ENCODE peak calls at places on chromosomes 12 and 14, in six cellular contexts. One of them, this sample, is unnamed.

GRCh38 chr14:105292810-105293711 is 7.7 kb downstream of the BRF1 start:
- DNase-seq in endodermal cell: peak
- DNase-seq in CD8-positive, alpha-beta T cell: no peak
- DNase-seq in tibial nerve: no peak
- DNase-seq in OCI-LY7: no peak
- DNase-seq in tibial artery: no peak
- DNase-seq in this sample: no peak

GRCh38 chr14:31792726-31793125 is 231.5 kb downstream of the NUBPL start:
- DNase-seq in endodermal cell: no peak
- DNase-seq in CD8-positive, alpha-beta T cell: no peak
- DNase-seq in tibial nerve: no peak
- DNase-seq in OCI-LY7: no peak
- DNase-seq in tibial artery: no peak
- DNase-seq in this sample: no peak

GRCh38 chr12:13836116-13836515 is 145.3 kb downstream of the GRIN2B start:
- DNase-seq in endodermal cell: no peak
- DNase-seq in CD8-positive, alpha-beta T cell: no peak
- DNase-seq in tibial nerve: no peak
- DNase-seq in OCI-LY7: no peak
- DNase-seq in tibial artery: no peak
- DNase-seq in this sample: no peak

GRCh38 chr14:79418649-79419415 is 792.5 kb downstream of the DIO2 start:
- DNase-seq in endodermal cell: no peak
- DNase-seq in CD8-positive, alpha-beta T cell: no peak
- DNase-seq in tibial nerve: no peak
- DNase-seq in OCI-LY7: no peak
- DNase-seq in tibial artery: no peak
- DNase-seq in this sample: no peak

GRCh38 chr12:130424858-130425697 is 87.4 kb downstream of the PIWIL1 start:
- DNase-seq in endodermal cell: peak
- DNase-seq in CD8-positive, alpha-beta T cell: no peak
- DNase-seq in tibial nerve: no peak
- DNase-seq in OCI-LY7: no peak
- DNase-seq in tibial artery: no peak
- DNase-seq in this sample: no peak

GRCh38 chr12:93419388-93420034 is 22.2 kb downstream of the UBE2N start:
- DNase-seq in endodermal cell: no peak
- DNase-seq in CD8-positive, alpha-beta T cell: no peak
- DNase-seq in tibial nerve: no peak
- DNase-seq in OCI-LY7: peak
- DNase-seq in tibial artery: no peak
- DNase-seq in this sample: no peak

GRCh38 chr12:64634508-64635092 is 24.3 kb downstream of the RASSF3 start:
- DNase-seq in endodermal cell: no peak
- DNase-seq in CD8-positive, alpha-beta T cell: no peak
- DNase-seq in tibial nerve: no peak
- DNase-seq in OCI-LY7: no peak
- DNase-seq in tibial artery: no peak
- DNase-seq in this sample: no peak

GRCh38 chr14:98234208-98234607 is 1037.8 kb downstream of the BCL11B start:
- DNase-seq in endodermal cell: no peak
- DNase-seq in CD8-positive, alpha-beta T cell: no peak
- DNase-seq in tibial nerve: no peak
- DNase-seq in OCI-LY7: no peak
- DNase-seq in tibial artery: no peak
- DNase-seq in this sample: no peak

GRCh38 chr12:109473006-109473405 is 4.1 kb downstream of the KCTD10 start:
- DNase-seq in endodermal cell: no peak
- DNase-seq in CD8-positive, alpha-beta T cell: no peak
- DNase-seq in tibial nerve: no peak
- DNase-seq in OCI-LY7: no peak
- DNase-seq in tibial artery: no peak
- DNase-seq in this sample: no peak

GRCh38 chr12:49627752-49628360 is 4.5 kb downstream of the PRPF40B start:
- DNase-seq in endodermal cell: peak
- DNase-seq in CD8-positive, alpha-beta T cell: no peak
- DNase-seq in tibial nerve: no peak
- DNase-seq in OCI-LY7: no peak
- DNase-seq in tibial artery: no peak
- DNase-seq in this sample: no peak

GRCh38 chr14:26775765-26776577 is 178.1 kb upstream of the NOVA1 start:
- DNase-seq in endodermal cell: no peak
- DNase-seq in CD8-positive, alpha-beta T cell: no peak
- DNase-seq in tibial nerve: no peak
- DNase-seq in OCI-LY7: no peak
- DNase-seq in tibial artery: no peak
- DNase-seq in this sample: no peak

GRCh38 chr12:120830052-120830940 is 73.9 kb downstream of the SPPL3 start:
- DNase-seq in endodermal cell: no peak
- DNase-seq in CD8-positive, alpha-beta T cell: no peak
- DNase-seq in tibial nerve: no peak
- DNase-seq in OCI-LY7: no peak
- DNase-seq in tibial artery: no peak
- DNase-seq in this sample: no peak

GRCh38 chr12:123945441-123946151 is 27.0 kb downstream of the CCDC92 start:
- DNase-seq in endodermal cell: peak
- DNase-seq in CD8-positive, alpha-beta T cell: no peak
- DNase-seq in tibial nerve: no peak
- DNase-seq in OCI-LY7: no peak
- DNase-seq in tibial artery: no peak
- DNase-seq in this sample: no peak

GRCh38 chr12:113700943-113701342 is 229.3 kb upstream of the LHX5 start:
- DNase-seq in endodermal cell: peak
- DNase-seq in CD8-positive, alpha-beta T cell: no peak
- DNase-seq in tibial nerve: no peak
- DNase-seq in OCI-LY7: no peak
- DNase-seq in tibial artery: no peak
- DNase-seq in this sample: no peak

GRCh38 chr12:75698052-75698451 is 186.6 kb upstream of the KRR1 start:
- DNase-seq in endodermal cell: no peak
- DNase-seq in CD8-positive, alpha-beta T cell: no peak
- DNase-seq in tibial nerve: no peak
- DNase-seq in OCI-LY7: no peak
- DNase-seq in tibial artery: no peak
- DNase-seq in this sample: no peak

GRCh38 chr14:102335163-102335562 is 15.6 kb downstream of the ZNF839 start:
- DNase-seq in endodermal cell: no peak
- DNase-seq in CD8-positive, alpha-beta T cell: no peak
- DNase-seq in tibial nerve: no peak
- DNase-seq in OCI-LY7: no peak
- DNase-seq in tibial artery: no peak
- DNase-seq in this sample: no peak

GRCh38 chr12:12081836-12082497 is 11.2 kb downstream of the BCL2L14 start:
- DNase-seq in endodermal cell: peak
- DNase-seq in CD8-positive, alpha-beta T cell: no peak
- DNase-seq in tibial nerve: no peak
- DNase-seq in OCI-LY7: peak
- DNase-seq in tibial artery: no peak
- DNase-seq in this sample: no peak

GRCh38 chr12:109759595-109759994 is 46.0 kb downstream of the FAM222A start:
- DNase-seq in endodermal cell: peak
- DNase-seq in CD8-positive, alpha-beta T cell: no peak
- DNase-seq in tibial nerve: no peak
- DNase-seq in OCI-LY7: no peak
- DNase-seq in tibial artery: peak
- DNase-seq in this sample: no peak

DNA sequence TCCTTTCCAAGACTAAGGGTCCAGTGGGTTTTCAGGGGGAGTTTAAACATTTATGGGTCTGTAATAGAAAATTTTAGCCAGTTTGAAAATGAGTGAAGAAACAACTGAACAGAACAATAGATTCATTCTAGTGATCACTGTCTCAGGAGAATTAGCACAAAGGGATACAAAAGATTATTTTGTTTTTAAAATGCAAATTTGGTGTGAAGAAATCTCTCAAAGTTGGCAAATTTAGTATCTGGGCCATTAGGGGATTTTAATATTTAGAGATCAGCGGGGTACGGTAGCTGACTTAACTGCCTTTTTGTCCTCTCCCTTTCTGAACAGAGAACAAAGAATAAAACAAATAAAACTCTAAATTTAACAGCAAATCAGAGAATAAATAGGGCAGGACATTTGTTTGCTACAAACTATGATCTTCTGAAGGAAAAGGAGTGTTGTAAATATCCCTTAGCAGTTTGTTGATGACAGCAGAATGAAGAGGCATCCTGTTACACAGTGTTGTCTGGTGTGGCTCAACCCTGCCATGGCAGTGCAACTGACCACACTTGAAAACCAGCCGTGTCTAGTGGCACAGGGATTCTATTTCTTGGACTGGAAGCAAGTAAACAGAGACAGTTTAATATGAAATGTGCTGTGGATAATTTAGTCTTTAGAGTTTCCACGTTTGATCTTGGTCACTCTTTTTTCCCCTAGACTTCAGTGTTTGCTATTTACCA is 46.3 kb upstream of the LRTM2 start:
- DNase-seq in endodermal cell: no peak
- DNase-seq in CD8-positive, alpha-beta T cell: no peak
- DNase-seq in tibial nerve: no peak
- DNase-seq in OCI-LY7: no peak
- DNase-seq in tibial artery: no peak
- DNase-seq in this sample: no peak
- H3K27ac ChIP-seq in endodermal cell: no peak
- H3K27ac ChIP-seq in CD8-positive, alpha-beta T cell: no peak
- H3K27ac ChIP-seq in tibial nerve: peak
- H3K27ac ChIP-seq in OCI-LY7: no peak
- H3K27ac ChIP-seq in tibial artery: no peak
- H3K27ac ChIP-seq in this sample: peak

GRCh38 chr12:20805921-20806320 is 4.6 kb upstream of the SLCO1B3 start:
- DNase-seq in endodermal cell: no peak
- DNase-seq in CD8-positive, alpha-beta T cell: no peak
- DNase-seq in tibial nerve: no peak
- DNase-seq in OCI-LY7: no peak
- DNase-seq in tibial artery: no peak
- DNase-seq in this sample: no peak

GRCh38 chr12:20808521-20808920 is 2.0 kb upstream of the SLCO1B3 start:
- DNase-seq in endodermal cell: no peak
- DNase-seq in CD8-positive, alpha-beta T cell: no peak
- DNase-seq in tibial nerve: no peak
- DNase-seq in OCI-LY7: no peak
- DNase-seq in tibial artery: no peak
- DNase-seq in this sample: no peak

GRCh38 chr12:20815573-20815972 is 5.1 kb downstream of the SLCO1B3 start:
- DNase-seq in endodermal cell: no peak
- DNase-seq in CD8-positive, alpha-beta T cell: no peak
- DNase-seq in tibial nerve: no peak
- DNase-seq in OCI-LY7: no peak
- DNase-seq in tibial artery: no peak
- DNase-seq in this sample: no peak

GRCh38 chr12:20807192-20808080 is 3.1 kb upstream of the SLCO1B3 start:
- DNase-seq in endodermal cell: no peak
- DNase-seq in CD8-positive, alpha-beta T cell: no peak
- DNase-seq in tibial nerve: no peak
- DNase-seq in OCI-LY7: no peak
- DNase-seq in tibial artery: no peak
- DNase-seq in this sample: no peak

GRCh38 chr12:20810487-20810886 is at the start of gene SLCO1B3:
- DNase-seq in endodermal cell: no peak
- DNase-seq in CD8-positive, alpha-beta T cell: no peak
- DNase-seq in tibial nerve: no peak
- DNase-seq in OCI-LY7: no peak
- DNase-seq in tibial artery: no peak
- DNase-seq in this sample: no peak
- H3K27ac ChIP-seq in endodermal cell: no peak
- H3K27ac ChIP-seq in CD8-positive, alpha-beta T cell: no peak
- H3K27ac ChIP-seq in tibial nerve: no peak
- H3K27ac ChIP-seq in OCI-LY7: no peak
- H3K27ac ChIP-seq in tibial artery: no peak
- H3K27ac ChIP-seq in this sample: no peak

DNA sequence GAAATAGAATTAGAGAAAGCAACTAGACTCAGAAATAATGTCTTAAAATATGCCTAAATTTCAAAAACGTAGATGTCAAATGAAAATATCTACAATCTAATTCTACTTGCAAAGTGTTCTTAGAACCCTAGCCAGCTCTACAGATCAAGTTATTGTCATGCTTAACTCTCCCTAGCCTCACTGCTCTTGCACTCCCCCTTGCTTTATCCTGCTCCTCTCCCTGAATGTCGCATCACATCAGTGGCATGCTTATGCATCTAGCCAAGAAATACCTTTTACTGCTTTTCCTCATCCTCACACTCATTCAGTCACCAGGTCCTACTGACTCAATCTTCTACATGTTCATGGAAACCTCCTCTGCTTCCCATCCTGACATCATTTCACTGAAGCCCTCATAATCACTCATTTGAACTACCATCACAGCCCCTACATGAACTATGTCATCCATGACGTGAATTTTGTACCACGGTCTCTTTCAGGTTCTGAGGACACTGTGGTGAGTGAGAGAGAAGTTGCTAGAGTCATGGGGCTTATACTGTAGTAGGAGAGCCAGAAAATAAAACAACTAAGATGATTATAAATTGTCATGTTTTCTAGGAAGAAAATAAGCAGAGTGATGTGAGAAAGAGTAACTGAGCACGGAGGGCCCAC is 22.6 kb upstream of the CRACR2A start:
- DNase-seq in endodermal cell: no peak
- DNase-seq in CD8-positive, alpha-beta T cell: no peak
- DNase-seq in tibial nerve: no peak
- DNase-seq in OCI-LY7: no peak
- DNase-seq in tibial artery: no peak
- DNase-seq in this sample: no peak
- H3K27ac ChIP-seq in endodermal cell: no peak
- H3K27ac ChIP-seq in CD8-positive, alpha-beta T cell: no peak
- H3K27ac ChIP-seq in tibial nerve: no peak
- H3K27ac ChIP-seq in OCI-LY7: no peak
- H3K27ac ChIP-seq in tibial artery: no peak
- H3K27ac ChIP-seq in this sample: no peak

GRCh38 chr14:64915025-64915424 is 770 bp downstream of the CHURC1 start:
- DNase-seq in endodermal cell: no peak
- DNase-seq in CD8-positive, alpha-beta T cell: no peak
- DNase-seq in tibial nerve: no peak
- DNase-seq in OCI-LY7: no peak
- DNase-seq in tibial artery: no peak
- DNase-seq in this sample: no peak

GRCh38 chr14:64915797-64916196 is 1.5 kb downstream of the CHURC1 start:
- DNase-seq in endodermal cell: no peak
- DNase-seq in CD8-positive, alpha-beta T cell: no peak
- DNase-seq in tibial nerve: no peak
- DNase-seq in OCI-LY7: peak
- DNase-seq in tibial artery: no peak
- DNase-seq in this sample: no peak

GRCh38 chr14:64914237-64914971 is at the start of gene CHURC1:
- DNase-seq in endodermal cell: peak
- DNase-seq in CD8-positive, alpha-beta T cell: peak
- DNase-seq in tibial nerve: peak
- DNase-seq in OCI-LY7: peak
- DNase-seq in tibial artery: peak
- DNase-seq in this sample: peak

GRCh38 chr14:64910847-64911495 is 3.3 kb upstream of the CHURC1 start:
- DNase-seq in endodermal cell: peak
- DNase-seq in CD8-positive, alpha-beta T cell: no peak
- DNase-seq in tibial nerve: no peak
- DNase-seq in OCI-LY7: peak
- DNase-seq in tibial artery: no peak
- DNase-seq in this sample: no peak

DNA sequence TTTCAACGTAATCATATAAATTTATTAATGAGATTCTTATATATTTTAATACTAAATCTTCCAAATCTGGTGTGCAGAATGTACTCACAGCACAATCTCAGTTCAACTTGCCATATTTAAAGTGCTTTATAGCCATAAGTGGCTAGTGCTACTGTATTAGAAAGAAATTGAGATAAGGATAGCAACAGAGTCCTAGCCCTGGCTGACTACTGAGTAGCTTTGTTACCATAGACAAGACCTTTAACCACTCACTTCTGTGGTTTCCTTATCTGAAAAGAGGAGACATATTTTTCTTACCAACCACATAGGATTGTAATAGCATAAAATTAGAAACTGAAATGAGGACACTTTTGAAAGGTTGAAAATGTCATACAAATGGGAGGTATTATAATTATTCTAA is 2.0 kb upstream of the CHURC1 start:
- DNase-seq in endodermal cell: no peak
- DNase-seq in CD8-positive, alpha-beta T cell: no peak
- DNase-seq in tibial nerve: no peak
- DNase-seq in OCI-LY7: no peak
- DNase-seq in tibial artery: no peak
- DNase-seq in this sample: no peak
- H3K27ac ChIP-seq in endodermal cell: no peak
- H3K27ac ChIP-seq in CD8-positive, alpha-beta T cell: no peak
- H3K27ac ChIP-seq in tibial nerve: no peak
- H3K27ac ChIP-seq in OCI-LY7: no peak
- H3K27ac ChIP-seq in tibial artery: no peak
- H3K27ac ChIP-seq in this sample: no peak